ENCODE peak calls at places on chromosomes 3 and 15, in nine cellular contexts. X, W, K, C, I, H, J, V and T are unnamed samples.

GRCh38 chr15:98174286-98174685 is 213.8 kb downstream of the ARRDC4 start:
- DNase-seq in K (no peak), V (no peak), X (no peak), H (peak), C (no peak), I (no peak), W (no peak), J (no peak), T (peak)

GRCh38 chr3:69292185-69292584 is 93.7 kb downstream of the FRMD4B start:
- DNase-seq in I (no peak), H (no peak), W (no peak), X (no peak), K (no peak), C (no peak), J (no peak), V (no peak), T (no peak)

GRCh38 chr15:91855684-91856553 is 2.4 kb downstream of the SLCO3A1 start:
- DNase-seq in V (no peak), X (no peak), W (no peak), H (no peak), J (no peak), C (no peak), I (peak), K (peak), T (peak)

GRCh38 chr3:4245671-4246070 is 57.5 kb upstream of the SETMAR start:
- DNase-seq in W (no peak), K (no peak), H (no peak), J (no peak), X (no peak), I (no peak), C (no peak), V (peak), T (no peak)

GRCh38 chr3:132317229-132317948 is at the start of gene ACP3:
- DNase-seq in C (no peak), V (peak), W (peak), X (peak), H (peak), I (peak), J (peak), K (no peak), T (no peak)

GRCh38 chr3:174342941-174343431 is 516.1 kb upstream of the NAALADL2 start:
- DNase-seq in H (no peak), W (no peak), J (no peak), C (no peak), X (peak), K (no peak), I (no peak), V (no peak), T (no peak)

GRCh38 chr3:129617381-129618185 is 11.1 kb upstream of the PLXND1 start:
- DNase-seq in I (no peak), J (no peak), C (no peak), K (no peak), V (no peak), X (no peak), W (no peak), H (no peak), T (no peak)

GRCh38 chr3:153640689-153641308 is 478.8 kb downstream of the RAP2B start:
- DNase-seq in I (no peak), K (no peak), V (no peak), X (no peak), J (no peak), W (no peak), H (no peak), C (no peak), T (no peak)

GRCh38 chr3:9826815-9827574 is 16.8 kb downstream of the RPUSD3 start:
- DNase-seq in W (no peak), I (no peak), C (no peak), K (peak), X (no peak), J (no peak), H (peak), V (peak), T (peak)

GRCh38 chr3:159632847-159633246 is 355.8 kb upstream of the IL12A start:
- DNase-seq in J (no peak), W (no peak), X (no peak), I (no peak), V (no peak), H (peak), C (no peak), K (no peak), T (no peak)

GRCh38 chr15:64247535-64247905 is 84.7 kb upstream of the PPIB start:
- DNase-seq in X (no peak), H (no peak), W (no peak), K (no peak), J (no peak), C (no peak), I (no peak), V (no peak), T (no peak)

GRCh38 chr3:151248772-151249366 is 29.5 kb downstream of the P2RY14 start:
- DNase-seq in C (no peak), I (no peak), V (no peak), H (no peak), X (no peak), J (no peak), W (no peak), K (no peak), T (no peak)

GRCh38 chr15:78979456-78980320 is 34.8 kb upstream of the CTSH start:
- DNase-seq in H (peak), K (peak), V (peak), W (no peak), J (peak), I (peak), X (peak), C (no peak), T (no peak)